ENCODE peak calls at places on chromosomes 1 and 21, in five cellular contexts. M, V, S, T and F are unnamed samples.

GRCh38 chr1:175783126-175783722 is 39.8 kb upstream of the TNR start:
- DNase-seq in T (no peak), M (no peak), S (no peak), V (no peak), F (no peak)

GRCh38 chr1:82392513-82392912 is 591.8 kb downstream of the ADGRL2 start:
- DNase-seq in M (no peak), S (no peak), V (no peak), T (no peak), F (no peak)

GRCh38 chr1:112257043-112257835 is 138.8 kb upstream of the CTTNBP2NL start:
- DNase-seq in S (no peak), M (no peak), T (no peak), V (no peak), F (no peak)

GRCh38 chr1:46446646-46447498 is 42.8 kb upstream of the DMBX1 start:
- DNase-seq in V (peak), S (peak), M (peak), T (peak), F (peak)

GRCh38 chr1:43881415-43881814 is 52.2 kb upstream of the ARTN start:
- DNase-seq in V (no peak), T (no peak), M (no peak), S (no peak), F (no peak)

GRCh38 chr1:117244971-117245370 is 34.2 kb upstream of the VTCN1 start:
- DNase-seq in T (no peak), S (no peak), V (no peak), M (no peak), F (no peak)

GRCh38 chr1:20988030-20988825 is 188.5 kb downstream of the EIF4G3 start:
- DNase-seq in S (no peak), V (no peak), T (no peak), M (no peak), F (no peak)

GRCh38 chr21:45383615-45384201 is 21.3 kb upstream of the COL18A1 start:
- DNase-seq in M (peak), T (no peak), V (no peak), S (peak), F (no peak)

GRCh38 chr1:234458352-234459027 is 20.5 kb downstream of the TARBP1 start:
- DNase-seq in S (no peak), M (no peak), T (no peak), V (no peak), F (no peak)

GRCh38 chr1:234454910-234455309 is 24.1 kb downstream of the TARBP1 start:
- DNase-seq in V (no peak), T (no peak), S (no peak), M (no peak), F (no peak)

GRCh38 chr1:234452566-234452965 is 26.4 kb downstream of the TARBP1 start:
- DNase-seq in S (no peak), V (no peak), T (no peak), M (no peak), F (no peak)
- H3K4me3 ChIP-seq in S (no peak), V (no peak), T (no peak), M (no peak), F (no peak)

GRCh38 chr1:202160377-202160940 is at the start of gene PTPN7:
- DNase-seq in M (no peak), S (no peak), V (peak), T (no peak), F (peak)
- H3K4me3 ChIP-seq in M (no peak), S (peak), V (peak), T (no peak), F (peak)

DNA sequence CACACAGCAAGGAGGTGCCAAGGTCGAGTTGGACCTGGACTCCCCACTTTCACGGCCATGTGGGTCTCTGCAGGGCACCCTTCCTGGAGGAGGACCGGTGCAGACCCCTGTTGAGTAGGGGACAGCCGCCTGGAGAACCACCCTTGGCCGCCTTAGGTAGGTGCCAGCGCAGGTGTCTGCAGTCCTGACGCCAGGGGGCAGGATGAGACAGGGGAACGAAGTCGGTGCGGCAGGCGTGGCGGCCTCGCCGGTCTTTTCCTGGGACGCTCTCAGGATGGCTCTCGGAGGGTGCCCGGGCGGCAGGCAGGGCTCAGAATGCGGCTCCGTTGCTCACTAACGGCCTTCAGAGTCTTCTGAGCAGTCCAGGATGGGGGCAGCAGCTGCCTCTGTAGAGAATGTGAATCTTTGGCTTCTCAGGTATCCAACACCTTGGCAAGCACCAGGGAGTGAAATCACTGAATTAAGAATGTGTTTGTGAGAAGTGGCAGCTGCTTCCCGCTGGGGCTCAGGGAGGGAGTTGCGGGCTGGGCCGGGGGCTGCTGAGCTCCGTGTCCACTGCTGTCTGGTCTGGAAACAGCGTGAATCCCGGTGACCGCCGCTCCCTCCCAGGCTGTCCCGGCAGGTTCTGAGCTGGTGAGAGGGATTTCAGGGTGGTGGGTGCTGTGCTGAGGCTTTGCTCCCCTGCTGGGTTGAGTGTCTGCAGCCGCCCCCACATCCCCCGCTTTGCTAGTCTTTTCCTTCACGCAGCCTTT is 10.9 kb upstream of the C1orf174 start:
- DNase-seq in V (peak), T (peak), S (peak), M (peak), F (peak)
- H3K4me3 ChIP-seq in V (no peak), T (no peak), S (no peak), M (no peak), F (no peak)

GRCh38 chr1:164801791-164802572 is 243.0 kb downstream of the PBX1 start:
- DNase-seq in V (no peak), S (no peak), M (no peak), T (no peak), F (no peak)
- H3K4me3 ChIP-seq in V (no peak), S (no peak), M (no peak), T (no peak), F (no peak)

GRCh38 chr1:226476657-226477319 is 68.9 kb upstream of the PARP1 start:
- DNase-seq in V (no peak), M (no peak), T (no peak), S (no peak), F (no peak)
- H3K4me3 ChIP-seq in V (no peak), M (no peak), T (no peak), S (no peak), F (no peak)

GRCh38 chr1:177185209-177185608 is 14.5 kb downstream of the BRINP2 start:
- DNase-seq in V (no peak), M (no peak), T (no peak), S (no peak), F (no peak)

GRCh38 chr1:177183801-177184200 is 13.0 kb downstream of the BRINP2 start:
- DNase-seq in V (no peak), S (no peak), M (no peak), T (no peak), F (no peak)

GRCh38 chr1:177181280-177181630 is 10.5 kb downstream of the BRINP2 start:
- DNase-seq in S (no peak), V (no peak), M (no peak), T (no peak), F (no peak)

DNA sequence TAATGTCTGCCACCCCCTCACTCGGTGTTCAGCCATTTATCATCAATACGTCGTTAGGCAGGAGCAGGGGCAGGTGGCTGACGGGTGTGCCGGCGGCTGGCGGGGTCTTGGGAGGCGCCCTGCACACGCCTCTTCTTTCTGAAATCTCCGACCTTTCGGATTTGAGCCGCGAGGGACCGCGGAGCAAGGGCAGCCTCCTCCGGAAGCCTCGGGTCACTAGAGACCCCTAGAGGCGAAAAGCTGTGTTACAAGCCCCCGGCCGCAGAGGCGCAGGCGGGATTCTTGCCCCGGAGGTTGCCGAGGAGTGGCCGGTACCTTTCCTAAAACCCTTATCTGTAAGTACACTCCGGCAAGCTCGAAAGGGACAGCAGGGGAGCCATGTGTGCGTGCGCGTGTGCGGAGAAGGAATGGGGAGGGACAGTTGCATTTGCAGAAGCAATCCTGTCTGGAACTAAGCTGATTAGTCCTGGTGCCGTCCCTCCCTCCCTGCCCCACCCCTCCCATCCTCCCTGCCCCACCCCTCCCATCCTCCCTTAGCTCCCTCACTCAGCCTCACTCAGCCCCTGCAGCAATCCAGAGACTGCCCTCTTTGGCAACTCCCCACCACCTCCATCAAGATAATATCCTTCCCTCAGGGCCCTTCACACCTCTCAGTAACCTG is 11.0 kb downstream of the BRINP2 start:
- DNase-seq in S (peak), M (peak), V (peak), T (peak), F (peak)
- H3K4me3 ChIP-seq in S (peak), M (no peak), V (peak), T (no peak), F (peak)

GRCh38 chr1:187922255-187922654 is 1093.5 kb downstream of the PLA2G4A start:
- DNase-seq in V (no peak), S (no peak), M (no peak), T (no peak), F (no peak)
- H3K4me3 ChIP-seq in V (no peak), S (no peak), M (no peak), T (no peak), F (no peak)

GRCh38 chr1:77925536-77925935 is 37.1 kb downstream of the NEXN start:
- DNase-seq in T (peak), V (no peak), S (no peak), M (no peak), F (no peak)
- H3K4me3 ChIP-seq in T (no peak), V (no peak), S (no peak), M (no peak), F (no peak)

GRCh38 chr1:206672844-206673758 is 11.6 kb upstream of the MAPKAPK2 start:
- DNase-seq in M (no peak), T (no peak), V (no peak), S (no peak), F (no peak)
- H3K4me3 ChIP-seq in M (no peak), T (no peak), V (no peak), S (no peak), F (no peak)

DNA sequence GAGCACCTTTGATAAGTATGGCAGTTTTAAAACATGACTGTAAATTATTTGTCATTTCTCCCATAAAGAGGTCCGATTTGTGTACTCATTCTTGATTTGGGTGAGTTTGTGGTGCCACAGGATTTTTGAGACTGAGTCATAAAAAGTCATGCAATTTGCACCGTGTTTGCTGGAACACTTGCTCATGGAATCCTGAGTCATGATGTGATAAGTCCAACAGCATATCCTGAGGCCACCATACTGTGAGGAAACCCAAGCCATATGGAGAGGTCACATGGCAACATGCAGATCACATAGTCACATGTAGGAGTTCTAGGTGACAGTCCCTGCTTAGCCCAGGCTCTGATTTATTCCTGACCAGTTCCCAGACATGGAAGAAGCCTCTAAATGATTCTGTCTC is 40.8 kb upstream of the PRRX1 start:
- DNase-seq in M (no peak), T (no peak), S (no peak), V (no peak), F (no peak)
- H3K4me3 ChIP-seq in M (no peak), T (no peak), S (no peak), V (no peak), F (no peak)